ENCODE peak calls at places on chromosomes 16 and 17, in seven cellular contexts. I is IMR-90; N is CD4-positive, CD25-positive, alpha-beta regulatory T cell; S is body of pancreas; J is H1; G is endodermal cell; W is neuronal stem cell. O is an unnamed sample.
A peak's percentile ranks its signal among the peaks of the same experiment; 100 is the strongest.

GRCh38 chr17:35297666-35298065 is 54.8 kb downstream of the SLFN5 start:
- DNase-seq in I (no peak), S (no peak), G (no peak), N (no peak), J (no peak), W (no peak), O (no peak)

GRCh38 chr16:87765473-87765775 is 362 bp downstream of the KLHDC4 start:
- DNase-seq in G (no peak), I (peak; percentile 7), W (no peak), S (peak; percentile 21), N (peak; percentile 44), J (no peak), O (no peak)

GRCh38 chr16:57027067-57027466 is 37.7 kb downstream of the NLRC5 start:
- DNase-seq in J (no peak), G (no peak), W (no peak), S (no peak), N (no peak), I (no peak), O (no peak)

GRCh38 chr17:42743595-42744282 is 1.1 kb downstream of the EZH1 start:
- DNase-seq in N (no peak), S (no peak), J (no peak), G (no peak), W (no peak), I (no peak), O (peak; percentile 18)

GRCh38 chr16:72875291-72876036 is 172.5 kb downstream of the ZFHX3 start:
- DNase-seq in G (no peak), J (no peak), N (no peak), I (no peak), S (no peak), W (no peak), O (no peak)

GRCh38 chr16:51556694-51557327 is 405.7 kb upstream of the SALL1 start:
- DNase-seq in G (no peak), N (no peak), S (no peak), J (no peak), W (no peak), I (peak; percentile 96), O (no peak)

GRCh38 chr16:85898521-85899442 is at the start of gene IRF8:
- DNase-seq in G (peak; percentile 89), J (no peak), N (peak; percentile 17), S (peak; percentile 49), I (no peak), W (peak; percentile 81), O (peak; percentile 74)

GRCh38 chr16:66728117-66728787 is 23.2 kb downstream of the DYNC1LI2 start:
- DNase-seq in G (no peak), N (no peak), J (no peak), W (no peak), S (peak; percentile 41), I (peak; percentile 67), O (no peak)

GRCh38 chr17:80755650-80756405 is 211.2 kb downstream of the RPTOR start:
- DNase-seq in G (peak; percentile 74), I (no peak), J (no peak), N (no peak), S (no peak), W (no peak), O (no peak)

GRCh38 chr17:9002610-9003354 is 18.5 kb upstream of the NTN1 start:
- DNase-seq in J (no peak), N (no peak), S (peak; percentile 32), G (peak; percentile 88), I (no peak), W (peak; percentile 62), O (peak; percentile 42)

GRCh38 chr17:41692722-41693521 is 4.2 kb downstream of the EIF1 start:
- DNase-seq in J (no peak), N (no peak), W (no peak), S (no peak), I (peak; percentile 33), G (peak; percentile 74), O (no peak)

GRCh38 chr16:46961373-46962353 is 11.8 kb downstream of the DNAJA2 start:
- DNase-seq in G (no peak), W (no peak), J (no peak), N (no peak), I (peak; percentile 43), S (no peak), O (no peak)

GRCh38 chr16:57226701-57227621 is 18.1 kb upstream of the ARL2BP start:
- DNase-seq in I (no peak), G (no peak), S (no peak), W (no peak), N (no peak), J (no peak), O (no peak)

GRCh38 chr17:60926466-60927183 is 249.0 kb downstream of the BCAS3 start:
- DNase-seq in J (no peak), I (peak; percentile 47), N (no peak), S (no peak), W (no peak), G (no peak), O (no peak)

GRCh38 chr16:57536306-57537193 is at the start of gene CCDC102A:
- DNase-seq in I (no peak), J (no peak), S (peak; percentile 38), G (peak; percentile 79), W (no peak), N (peak; percentile 32), O (peak; percentile 50)

GRCh38 chr17:41264599-41264998 is 579 bp upstream of the KRTAP9-6 start:
- DNase-seq in G (no peak), S (no peak), W (no peak), N (no peak), J (no peak), I (no peak), O (no peak)

GRCh38 chr16:12291989-12292759 is 315.6 kb downstream of the SNX29 start:
- DNase-seq in J (no peak), W (no peak), S (no peak), G (no peak), N (no peak), I (no peak), O (no peak)

GRCh38 chr16:54285414-54286066 is 1.0 kb downstream of the IRX3 start:
- DNase-seq in J (no peak), G (peak; percentile 73), N (no peak), S (no peak), W (peak; percentile 35), I (no peak), O (peak; percentile 79)

GRCh38 chr17:81910840-81911276 is 341 bp downstream of the PCYT2 start:
- DNase-seq in N (no peak), J (no peak), S (no peak), I (no peak), G (peak; percentile 74), W (no peak), O (no peak)
- H3K27ac ChIP-seq in N (no peak overlapping the region), J (no peak overlapping the region), S (peak overlapping the region; percentile 70), I (peak overlapping the region; percentile 4), G (peak overlapping the region; percentile 16), W (no peak overlapping the region), O (no peak overlapping the region)

GRCh38 chr17:82765357-82765756 is 13.5 kb downstream of the TBCD start:
- DNase-seq in J (no peak), S (no peak), I (no peak), W (no peak), G (peak; percentile 46), N (no peak), O (no peak)

GRCh38 chr17:82772026-82772425 is 20.2 kb downstream of the TBCD start:
- DNase-seq in N (no peak), J (no peak), W (no peak), S (no peak), G (no peak), I (peak; percentile 80), O (no peak)

GRCh38 chr17:82769041-82769440 is 17.2 kb downstream of the TBCD start:
- DNase-seq in J (no peak), W (no peak), G (no peak), N (no peak), S (no peak), I (no peak), O (no peak)

DNA sequence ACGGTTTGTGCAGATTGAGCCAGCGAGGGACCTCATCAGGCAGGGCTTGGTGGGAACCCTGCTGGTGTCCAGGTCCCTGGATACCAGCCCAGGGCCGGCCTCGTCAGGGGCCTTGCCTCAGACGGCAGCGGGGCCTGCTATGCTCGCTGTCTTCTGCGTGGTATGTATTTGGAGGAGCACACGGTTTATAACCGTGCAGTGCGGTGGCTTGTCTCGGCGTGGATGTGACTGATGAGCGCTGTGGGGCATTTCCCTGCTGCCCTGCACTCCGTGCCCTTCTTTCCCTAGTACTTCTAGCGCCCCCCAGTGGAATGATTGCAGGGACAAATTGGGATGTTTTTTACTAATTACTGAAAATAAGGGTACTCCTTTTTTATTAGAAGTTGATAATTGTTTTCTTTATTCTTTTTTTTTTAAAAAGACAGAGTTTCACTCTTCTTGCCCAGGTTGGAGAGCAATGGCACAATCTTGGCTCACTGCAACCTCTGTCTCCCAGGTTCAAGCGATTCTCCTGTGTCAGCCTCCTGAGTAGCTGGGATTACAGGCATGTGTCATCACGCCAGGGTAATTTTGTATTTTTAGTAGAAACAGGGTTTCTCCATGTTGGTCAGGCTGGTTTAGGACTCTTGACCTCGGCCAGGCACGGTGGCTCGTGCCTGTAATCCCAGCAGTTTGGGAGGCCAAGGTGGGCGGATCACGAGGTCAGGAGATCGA is 15.3 kb downstream of the TBCD start:
- DNase-seq in N (no peak), J (no peak), G (peak; percentile 92), S (peak; percentile 63), W (no peak), I (peak; percentile 38), O (no peak)
- H3K4me3 ChIP-seq in N (no peak overlapping the region), J (no peak overlapping the region), G (no peak overlapping the region), S (no peak overlapping the region), W (no peak overlapping the region), I (no peak overlapping the region), O (no peak overlapping the region)

DNA sequence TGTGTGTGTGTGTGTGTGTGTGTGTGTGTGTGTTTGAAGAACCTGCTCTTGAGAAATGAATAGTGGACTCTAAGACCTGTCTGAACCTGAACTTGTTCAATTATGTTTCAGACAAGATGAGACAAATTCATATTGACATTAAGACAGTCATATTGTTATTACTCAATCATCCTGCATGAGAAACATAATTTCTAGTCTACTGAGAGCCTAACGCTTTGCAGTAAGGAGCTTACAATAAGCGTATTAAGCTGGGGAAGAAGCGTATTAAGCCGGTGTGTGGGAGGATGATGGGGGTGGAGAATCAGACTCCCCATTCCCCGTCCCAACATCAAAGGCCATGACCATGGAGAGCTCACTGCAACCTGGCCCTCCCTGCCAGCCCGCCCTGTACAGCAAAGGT is 22.4 kb upstream of the MNT start:
- DNase-seq in W (no peak), I (no peak), J (no peak), S (no peak), N (no peak), G (no peak), O (no peak)
- H3K27ac ChIP-seq in W (no peak overlapping the region), I (no peak overlapping the region), J (no peak overlapping the region), S (no peak overlapping the region), N (no peak overlapping the region), G (no peak overlapping the region), O (no peak overlapping the region)

GRCh38 chr16:89712476-89712805 is 8.3 kb downstream of the VPS9D1 start:
- DNase-seq in S (no peak), I (peak; percentile 28), N (no peak), J (no peak), G (peak; percentile 64), W (no peak), O (no peak)

GRCh38 chr16:89710709-89711564 is 9.4 kb upstream of the SPATA2L start:
- DNase-seq in S (no peak), G (peak; percentile 66), I (no peak), W (no peak), N (no peak), J (no peak), O (no peak)

GRCh38 chr16:89709716-89710480 is 8.4 kb upstream of the SPATA2L start:
- DNase-seq in J (no peak), W (no peak), N (no peak), G (no peak), S (no peak), I (no peak), O (peak; percentile 31)

GRCh38 chr16:89709166-89709565 is 7.7 kb upstream of the SPATA2L start:
- DNase-seq in G (peak; percentile 78), W (no peak), I (no peak), S (no peak), J (no peak), N (no peak), O (no peak)

GRCh38 chr16:89711601-89712475 is 8.9 kb downstream of the VPS9D1 start:
- DNase-seq in N (peak; percentile 71), J (no peak), I (peak; percentile 50), G (peak; percentile 91), S (peak; percentile 46), W (no peak), O (peak; percentile 86)
- H3K4me3 ChIP-seq in N (no peak overlapping the region), J (peak overlapping the region; percentile 91), I (peak overlapping the region; percentile 45), G (peak overlapping the region; percentile 75), S (peak overlapping the region; percentile 17), W (peak overlapping the region; percentile 83), O (no peak overlapping the region)